ENCODE peak calls at places on chromosomes 12 and 14, in seven cellular contexts. U, I, Y, L, R, K and V are unnamed samples.

GRCh38 chr12:49345840-49346658 is 639 bp upstream of the DNAJC22 start:
- DNase-seq in Y (peak; percentile 36), L (no peak), U (no peak), R (no peak), I (no peak), K (no peak), V (no peak)

GRCh38 chr12:76020281-76020680 is 11.3 kb downstream of the PHLDA1 start:
- DNase-seq in K (no peak), Y (peak; percentile 35), L (no peak), U (peak; percentile 85), I (peak; percentile 75), R (peak; percentile 84), V (peak; percentile 65)

GRCh38 chr12:2540535-2540941 is 254.2 kb upstream of the FKBP4 start:
- DNase-seq in L (no peak), R (no peak), I (no peak), Y (no peak), U (no peak), K (no peak), V (no peak)

GRCh38 chr14:75917322-75918251 is 64.2 kb downstream of the TGFB3 start:
- DNase-seq in R (no peak), I (no peak), U (no peak), Y (no peak), L (peak; percentile 58), K (no peak), V (no peak)

GRCh38 chr14:94313991-94314655 is 9.0 kb downstream of the SERPINA6 start:
- DNase-seq in L (no peak), Y (peak; percentile 49), R (no peak), K (no peak), I (no peak), U (peak; percentile 40), V (peak; percentile 84)

GRCh38 chr12:72499244-72499643 is 227.1 kb downstream of the TRHDE start:
- DNase-seq in I (no peak), U (no peak), Y (no peak), L (no peak), K (no peak), R (no peak), V (no peak)

GRCh38 chr12:120504587-120504986 is 8.7 kb downstream of the DYNLL1 start:
- DNase-seq in K (no peak), L (no peak), R (no peak), Y (no peak), U (no peak), I (no peak), V (no peak)

GRCh38 chr12:2844786-2845185 is 10.0 kb upstream of the NRIP2 start:
- DNase-seq in U (peak; percentile 37), K (no peak), L (no peak), R (no peak), I (no peak), Y (no peak), V (no peak)

GRCh38 chr14:74942164-74942563 is 13.2 kb downstream of the PGF start:
- DNase-seq in R (no peak), U (no peak), I (no peak), Y (no peak), L (no peak), K (no peak), V (no peak)

GRCh38 chr14:37988472-37988871 is 219.2 kb upstream of the SSTR1 start:
- DNase-seq in K (no peak), I (no peak), Y (no peak), R (no peak), L (no peak), U (peak; percentile 31), V (no peak)

GRCh38 chr12:55385911-55386310 is 14.4 kb upstream of the OR6C65 start:
- DNase-seq in K (no peak), Y (no peak), I (no peak), U (no peak), L (no peak), R (no peak), V (no peak)

GRCh38 chr12:49962861-49963765 is 1.4 kb downstream of the AQP5 start:
- DNase-seq in I (no peak), K (no peak), Y (no peak), R (no peak), U (peak; percentile 5), L (peak; percentile 79), V (no peak)

GRCh38 chr12:89333564-89334252 is 18.6 kb downstream of the DUSP6 start:
- DNase-seq in R (peak; percentile 98), I (no peak), K (no peak), Y (no peak), U (no peak), L (no peak), V (no peak)

GRCh38 chr12:94041833-94042232 is 106.5 kb upstream of the PLXNC1 start:
- DNase-seq in Y (no peak), K (no peak), R (no peak), I (no peak), U (no peak), L (no peak), V (no peak)

GRCh38 chr14:86646688-86647687 is 1117.0 kb downstream of the FLRT2 start:
- DNase-seq in U (peak; percentile 5), R (peak; percentile 12), L (no peak), I (no peak), Y (peak; percentile 9), K (no peak), V (peak; percentile 3)

GRCh38 chr14:72597834-72598233 is 296.1 kb downstream of the DPF3 start:
- DNase-seq in U (no peak), R (no peak), K (no peak), L (no peak), Y (no peak), I (no peak), V (no peak)

GRCh38 chr12:6340745-6341438 is 984 bp downstream of the TNFRSF1A start:
- DNase-seq in I (no peak), L (no peak), U (no peak), Y (no peak), K (no peak), R (peak; percentile 61), V (no peak)

GRCh38 chr14:77059276-77059934 is 30.9 kb upstream of the IRF2BPL start:
- DNase-seq in L (peak; percentile 30), R (peak; percentile 61), K (peak; percentile 72), Y (peak; percentile 90), I (peak; percentile 34), U (peak; percentile 93), V (peak; percentile 87)

GRCh38 chr12:116116650-116117424 is 160.7 kb downstream of the MED13L start:
- DNase-seq in Y (no peak), U (no peak), K (no peak), I (no peak), R (no peak), L (no peak), V (no peak)

GRCh38 chr12:124454735-124455134 is 112.7 kb downstream of the NCOR2 start:
- DNase-seq in I (no peak), L (no peak), R (no peak), K (no peak), Y (no peak), U (peak; percentile 94), V (peak; percentile 25)